ENCODE peak calls at places on chromosomes 16 and 17, in ten cellular contexts. T is uterus, M is sigmoid colon, O is ovary, U is prostate gland, A is esophagus squamous epithelium, J is breast epithelium, W is stomach, Z is right lobe of liver, Y is tibial nerve. G is an unnamed sample. For H3K27me3 and H3K4me1, the result is how much of the 10 kb centered on the place peaks cover.

GRCh38 chr17:21301593-21302550 is 17.4 kb downstream of the MAP2K3 start:
- DNase-seq in T (no peak), M (no peak), O (peak), U (no peak), A (no peak), J (no peak), W (no peak), Z (no peak), Y (no peak), G (no peak)

GRCh38 chr16:66441586-66442375 is 14.7 kb downstream of the BEAN1 start:
- DNase-seq in T (no peak), M (no peak), O (no peak), U (no peak), A (no peak), J (no peak), W (no peak), Z (no peak), Y (no peak), G (no peak)

GRCh38 chr16:20901441-20902112 is 1.0 kb downstream of the LYRM1 start:
- DNase-seq in T (peak), M (peak), O (peak), U (peak), A (no peak), J (peak), W (peak), Z (peak), Y (peak), G (no peak)

GRCh38 chr16:19907161-19907992 is 22.7 kb upstream of the GPRC5B start:
- DNase-seq in T (peak), M (peak), O (peak), U (peak), A (no peak), J (peak), W (peak), Z (peak), Y (peak), G (peak)

GRCh38 chr16:15643453-15644305 is 725 bp upstream of the MARF1 start:
- DNase-seq in T (peak), M (no peak), O (no peak), U (peak), A (no peak), J (no peak), W (no peak), Z (no peak), Y (no peak), G (peak)

GRCh38 chr16:24610421-24610765 is 71.0 kb downstream of the RBBP6 start:
- DNase-seq in T (peak), M (no peak), O (peak), U (no peak), A (no peak), J (no peak), W (no peak), Z (no peak), Y (no peak), G (no peak)

GRCh38 chr16:66020642-66021041 is 345.8 kb upstream of the CDH5 start:
- DNase-seq in T (no peak), M (no peak), O (no peak), U (no peak), A (no peak), J (no peak), W (no peak), Z (no peak), Y (no peak), G (no peak)

GRCh38 chr17:35028531-35029262 is 34.8 kb downstream of the RFFL start:
- DNase-seq in T (no peak), M (no peak), O (no peak), U (no peak), A (no peak), J (no peak), W (no peak), Z (no peak), Y (no peak), G (no peak)

GRCh38 chr17:333626-334396 is 18.8 kb downstream of the RPH3AL start:
- DNase-seq in T (peak), M (peak), O (peak), U (no peak), A (no peak), J (no peak), W (peak), Z (peak), Y (peak), G (peak)

GRCh38 chr17:15257316-15257925 is 7.7 kb downstream of the PMP22 start:
- DNase-seq in T (peak), M (peak), O (peak), U (peak), A (no peak), J (peak), W (peak), Z (peak), Y (peak), G (peak)

GRCh38 chr17:67629963-67630320 is 87.8 kb upstream of the NOL11 start:
- DNase-seq in T (no peak), M (no peak), O (no peak), U (no peak), A (no peak), J (no peak), W (no peak), Z (no peak), Y (no peak), G (no peak)

GRCh38 chr17:34252138-34252889 is 2.8 kb upstream of the CCL2 start:
- DNase-seq in T (peak), M (peak), O (peak), U (peak), A (no peak), J (peak), W (peak), Z (peak), Y (peak), G (peak)

GRCh38 chr16:31177136-31177535 is 2.8 kb upstream of the FUS start:
- DNase-seq in T (no peak), M (no peak), O (no peak), U (no peak), A (no peak), J (no peak), W (no peak), Z (no peak), Y (no peak), G (peak)

DNA sequence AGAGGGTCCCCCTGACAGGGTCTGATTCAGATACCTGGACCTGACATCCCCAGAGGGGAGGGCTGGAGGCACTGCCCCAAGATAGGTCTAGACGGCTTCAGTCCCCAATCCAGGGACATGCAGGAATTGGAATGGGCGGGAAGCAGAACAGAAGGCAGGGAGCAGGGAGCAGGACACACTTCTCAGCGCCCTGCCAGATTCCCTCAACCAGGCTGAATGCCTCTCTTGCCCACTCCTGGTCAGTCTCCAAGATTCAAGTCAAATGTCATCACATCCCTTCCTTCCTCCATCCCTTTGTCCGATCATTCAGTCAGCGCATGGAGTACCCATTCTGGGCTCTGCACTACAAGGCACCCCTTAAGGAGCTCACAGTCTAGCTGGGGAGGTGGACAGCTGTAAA is 26.7 kb upstream of the PHF12 start:
- DNase-seq in T (no peak), M (no peak), O (no peak), U (no peak), A (no peak), J (no peak), W (no peak), Z (no peak), Y (no peak), G (no peak)
- H3K27me3 ChIP-seq in T (under half), M (under half), O (under half), U (under half), A (under half), J (under half), W (under half), Z (under half), Y (under half), G (under half)

GRCh38 chr17:17943281-17943984 is 28.8 kb downstream of the TOM1L2 start:
- DNase-seq in T (no peak), M (no peak), O (no peak), U (no peak), A (no peak), J (no peak), W (no peak), Z (no peak), Y (no peak), G (no peak)
- H3K4me1 ChIP-seq in T (under half), M (half or more), O (under half), U (under half), A (under half), J (under half), W (half or more), Z (under half), Y (half or more), G (half or more)

GRCh38 chr17:39191750-39192510 is 5.5 kb downstream of the CACNB1 start:
- DNase-seq in T (no peak), M (no peak), O (no peak), U (no peak), A (no peak), J (no peak), W (no peak), Z (no peak), Y (no peak), G (no peak)
- TF ChIP-seq POLR2A in T (no peak), M (no peak), O (no peak), U (no peak), A (no peak), J (no peak), W (no peak), Z (no peak), Y (no peak), G (no peak)

GRCh38 chr17:58411408-58411894 is 5.9 kb downstream of the RNF43 start:
- DNase-seq in T (no peak), M (no peak), O (no peak), U (no peak), A (no peak), J (no peak), W (no peak), Z (no peak), Y (no peak), G (no peak)
- H3K27me3 ChIP-seq in T (under half), M (under half), O (under half), U (under half), A (under half), J (under half), W (under half), Z (under half), Y (under half), G (under half)

DNA sequence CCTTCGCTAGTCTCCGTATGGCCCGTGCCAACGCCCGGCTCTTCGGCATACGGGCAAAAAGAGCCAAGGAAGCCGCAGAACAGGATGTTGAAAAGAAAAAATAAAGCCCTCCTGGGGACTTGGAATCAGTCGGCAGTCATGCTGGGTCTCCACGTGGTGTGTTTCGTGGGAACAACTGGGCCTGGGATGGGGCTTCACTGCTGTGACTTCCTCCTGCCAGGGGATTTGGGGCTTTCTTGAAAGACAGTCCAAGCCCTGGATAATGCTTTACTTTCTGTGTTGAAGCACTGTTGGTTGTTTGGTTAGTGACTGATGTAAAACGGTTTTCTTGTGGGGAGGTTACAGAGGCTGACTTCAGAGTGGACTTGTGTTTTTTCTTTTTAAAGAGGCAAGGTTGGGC is 2.5 kb downstream of the RPL13 start:
- DNase-seq in T (no peak), M (no peak), O (no peak), U (no peak), A (no peak), J (no peak), W (no peak), Z (no peak), Y (no peak), G (no peak)
- H3K4me1 ChIP-seq in T (under half), M (half or more), O (under half), U (under half), A (half or more), J (under half), W (half or more), Z (under half), Y (half or more), G (half or more)

GRCh38 chr16:69477546-69477945 is 53.1 kb downstream of the CYB5B start:
- DNase-seq in T (no peak), M (no peak), O (no peak), U (no peak), A (no peak), J (no peak), W (no peak), Z (no peak), Y (no peak), G (no peak)

GRCh38 chr16:69479806-69480205 is 55.4 kb downstream of the CYB5B start:
- DNase-seq in T (no peak), M (no peak), O (no peak), U (no peak), A (no peak), J (peak), W (no peak), Z (no peak), Y (no peak), G (no peak)

GRCh38 chr16:69474447-69474846 is 50.0 kb downstream of the CYB5B start:
- DNase-seq in T (no peak), M (no peak), O (no peak), U (no peak), A (no peak), J (no peak), W (no peak), Z (no peak), Y (no peak), G (no peak)

GRCh38 chr16:69478685-69479084 is 54.3 kb downstream of the CYB5B start:
- DNase-seq in T (no peak), M (no peak), O (no peak), U (no peak), A (no peak), J (no peak), W (no peak), Z (no peak), Y (no peak), G (no peak)

GRCh38 chr16:69476920-69477418 is 52.5 kb downstream of the CYB5B start:
- DNase-seq in T (no peak), M (no peak), O (no peak), U (no peak), A (no peak), J (no peak), W (no peak), Z (no peak), Y (no peak), G (no peak)
- TF ChIP-seq POLR2A in T (no peak), M (no peak), O (no peak), U (no peak), A (no peak), J (no peak), W (no peak), Z (no peak), Y (no peak), G (no peak)

DNA sequence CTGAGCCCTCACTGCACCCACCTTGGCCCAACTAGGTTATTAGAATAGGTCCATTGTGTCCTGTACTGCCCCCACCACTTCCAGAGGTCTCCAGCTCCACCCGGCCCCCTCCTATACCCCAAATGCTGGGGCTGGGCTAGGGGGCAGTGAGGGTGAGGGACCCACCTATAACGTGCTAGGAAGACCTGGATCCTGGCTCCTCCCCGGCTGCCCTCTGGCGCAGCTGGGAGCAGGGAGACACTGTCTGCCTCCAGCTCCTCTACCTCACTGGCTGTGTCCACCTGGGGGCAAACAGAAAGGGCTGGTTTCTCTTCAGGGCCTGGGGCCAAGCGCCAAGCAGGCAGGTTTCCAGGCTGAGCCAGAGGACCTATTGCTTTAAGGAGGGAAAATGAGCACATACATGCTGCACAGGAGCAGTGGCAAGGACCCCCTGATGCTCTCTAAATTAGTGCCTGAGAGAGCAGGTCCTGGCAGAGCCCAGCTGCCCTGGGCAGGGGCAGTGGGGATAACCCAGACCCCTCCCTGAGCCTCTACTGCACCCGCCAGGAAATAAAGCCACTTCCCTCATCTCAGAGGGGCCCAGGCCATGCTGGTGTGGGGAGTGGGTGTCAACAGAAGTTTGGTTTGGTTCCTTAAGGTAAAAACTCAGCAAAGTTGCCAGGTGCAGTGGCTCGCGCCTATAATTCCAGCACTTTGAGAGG is 12.2 kb downstream of the TSPOAP1 start:
- DNase-seq in T (peak), M (peak), O (no peak), U (no peak), A (no peak), J (no peak), W (peak), Z (peak), Y (no peak), G (no peak)
- H3K27me3 ChIP-seq in T (under half), M (under half), O (under half), U (under half), A (under half), J (under half), W (under half), Z (under half), Y (under half), G (under half)